ENCODE peak calls at places on chromosomes 7 and 10, in ten cellular contexts. N, H, X, J, W, C, K, F, T and E are unnamed samples.

GRCh38 chr7:14950013-14950412 is 47.5 kb upstream of the DGKB start:
- DNase-seq in N (no peak), J (no peak), T (no peak), H (no peak), F (no peak), C (no peak), X (no peak), W (no peak), K (peak; percentile 85), E (no peak)

GRCh38 chr7:8881916-8882315 is 448.5 kb downstream of the NXPH1 start:
- DNase-seq in J (no peak), W (no peak), K (no peak), X (no peak), H (no peak), N (no peak), F (no peak), C (no peak), T (no peak), E (no peak)

GRCh38 chr10:112526130-112526529 is 79.1 kb downstream of the VTI1A start:
- DNase-seq in J (no peak), K (peak; percentile 55), N (no peak), W (no peak), C (peak; percentile 25), H (no peak), T (no peak), X (no peak), F (no peak), E (no peak)

GRCh38 chr7:48611993-48612392 is 312.4 kb upstream of the CDC14C start:
- DNase-seq in F (no peak), X (no peak), N (no peak), C (peak; percentile 2), K (no peak), J (no peak), W (no peak), H (no peak), T (no peak), E (no peak)

GRCh38 chr7:155589001-155589980 is 42.9 kb upstream of the CNPY1 start:
- DNase-seq in H (no peak), N (no peak), X (no peak), W (no peak), K (no peak), J (no peak), T (no peak), F (no peak), C (no peak), E (no peak)

GRCh38 chr7:44162179-44162578 is 21.0 kb upstream of the MYL7 start:
- DNase-seq in N (no peak), F (no peak), J (no peak), X (no peak), T (no peak), H (no peak), C (no peak), K (no peak), W (no peak), E (no peak)

GRCh38 chr7:131225619-131226101 is 102.0 kb upstream of the MKLN1 start:
- DNase-seq in J (no peak), F (no peak), N (no peak), C (peak; percentile 51), H (no peak), X (no peak), K (no peak), T (no peak), W (no peak), E (no peak)

GRCh38 chr10:70932415-70933196 is 44.2 kb upstream of the PCBD1 start:
- DNase-seq in N (no peak), X (no peak), C (no peak), H (peak; percentile 61), T (no peak), J (no peak), F (no peak), K (no peak), W (no peak), E (no peak)

GRCh38 chr10:76649723-76650127 is 987.9 kb downstream of the KCNMA1 start:
- DNase-seq in W (no peak), C (peak; percentile 64), F (no peak), H (no peak), X (no peak), J (no peak), T (no peak), K (peak; percentile 39), N (no peak), E (no peak)

GRCh38 chr7:137395425-137395824 is 51.9 kb upstream of the PTN start:
- DNase-seq in X (no peak), H (no peak), F (no peak), J (peak; percentile 96), N (no peak), K (no peak), C (no peak), T (no peak), W (no peak), E (no peak)

GRCh38 chr10:80170026-80170425 is 35.3 kb downstream of the ANXA11 start:
- DNase-seq in W (no peak), J (no peak), K (no peak), H (no peak), C (no peak), X (no peak), F (no peak), N (no peak), T (no peak), E (no peak)

GRCh38 chr7:23594879-23595604 is 2.1 kb upstream of the CCDC126 start:
- DNase-seq in H (no peak), F (peak; percentile 39), T (no peak), K (peak; percentile 40), X (peak; percentile 1), J (no peak), W (no peak), C (no peak), N (no peak), E (no peak)

GRCh38 chr10:75428434-75429158 is 2.8 kb upstream of the LRMDA start:
- DNase-seq in N (no peak), K (peak; percentile 47), H (peak; percentile 53), J (no peak), F (no peak), T (no peak), W (no peak), C (peak; percentile 29), X (no peak), E (no peak)

GRCh38 chr7:135512135-135512887 is 2.4 kb upstream of the CNOT4 start:
- DNase-seq in N (peak; percentile 60), C (peak; percentile 39), K (peak; percentile 73), J (peak; percentile 56), X (no peak), W (no peak), F (peak; percentile 28), T (no peak), H (peak; percentile 69), E (no peak)

GRCh38 chr10:11880169-11881027 is 57.2 kb downstream of the PROSER2 start:
- DNase-seq in X (no peak), H (no peak), W (no peak), K (no peak), C (no peak), J (no peak), N (no peak), F (no peak), T (no peak), E (no peak)

GRCh38 chr7:138785587-138786437 is 12.0 kb upstream of the TMEM213 start:
- DNase-seq in H (no peak), K (peak; percentile 54), X (no peak), N (no peak), W (no peak), C (peak; percentile 21), F (no peak), T (no peak), J (no peak), E (no peak)

GRCh38 chr7:121202125-121202524 is 126.7 kb upstream of the WNT16 start:
- DNase-seq in J (no peak), F (no peak), H (no peak), X (no peak), N (no peak), C (no peak), T (no peak), W (no peak), K (no peak), E (no peak)

GRCh38 chr7:51186531-51186930 is 130.1 kb downstream of the COBL start:
- DNase-seq in N (no peak), W (no peak), J (no peak), X (no peak), K (no peak), H (no peak), T (no peak), C (no peak), F (no peak), E (no peak)

GRCh38 chr10:34228066-34228465 is 587.0 kb downstream of the PARD3 start:
- DNase-seq in C (no peak), F (no peak), X (no peak), J (no peak), W (no peak), K (no peak), N (no peak), T (no peak), H (no peak), E (no peak)

GRCh38 chr7:106182904-106183303 is 70.8 kb upstream of the SYPL1 start:
- DNase-seq in H (no peak), W (no peak), F (no peak), J (no peak), K (no peak), N (no peak), X (no peak), C (no peak), T (no peak), E (no peak)

GRCh38 chr7:36526720-36527548 is 137.3 kb downstream of the ANLN start:
- DNase-seq in N (no peak), K (peak; percentile 94), F (peak; percentile 8), T (no peak), H (no peak), J (no peak), W (no peak), C (peak; percentile 80), X (no peak), E (no peak)

GRCh38 chr10:63497321-63497720 is 23.9 kb upstream of the REEP3 start:
- DNase-seq in K (no peak), C (no peak), H (no peak), X (no peak), T (no peak), W (no peak), N (no peak), F (no peak), J (no peak), E (no peak)

GRCh38 chr10:70557876-70558275 is 44.7 kb downstream of the PRF1 start:
- DNase-seq in W (no peak), H (no peak), N (no peak), C (no peak), T (no peak), J (no peak), X (no peak), F (no peak), K (no peak), E (no peak)

GRCh38 chr7:16034353-16034752 is 347.9 kb upstream of the MEOX2 start:
- DNase-seq in C (peak; percentile 19), T (no peak), N (no peak), H (no peak), K (peak; percentile 83), X (no peak), J (no peak), F (no peak), W (no peak), E (no peak)

GRCh38 chr7:85770332-85770731 is 583.5 kb upstream of the SEMA3D start:
- DNase-seq in N (no peak), C (no peak), X (no peak), J (no peak), K (no peak), W (no peak), H (no peak), T (no peak), F (no peak), E (no peak)